ENCODE peak calls at places on chromosomes 1 and 21, in ten cellular contexts. M, V, P, L, A, R, H, Q, E and W are unnamed samples.
A peak's percentile ranks its signal among the peaks of the same experiment; 100 is the strongest.

GRCh38 chr1:204153667-204154066 is 1.8 kb upstream of the ETNK2 start:
- DNase-seq in M (no peak), V (no peak), P (no peak), L (no peak), A (no peak), R (no peak), H (no peak), Q (no peak), E (no peak), W (no peak)

GRCh38 chr1:234543442-234544093 is 64.6 kb upstream of the TARBP1 start:
- DNase-seq in M (peak; percentile 53), V (peak; percentile 67), P (no peak), L (no peak), A (no peak), R (no peak), H (no peak), Q (no peak), E (no peak), W (no peak)

GRCh38 chr1:174060090-174060489 is 37.9 kb upstream of the RC3H1 start:
- DNase-seq in M (no peak), V (no peak), P (no peak), L (no peak), A (no peak), R (no peak), H (no peak), Q (no peak), E (no peak), W (no peak)

GRCh38 chr1:101242331-101243050 is 5.7 kb downstream of the S1PR1 start:
- DNase-seq in M (no peak), V (no peak), P (no peak), L (no peak), A (no peak), R (peak; percentile 88), H (no peak), Q (no peak), E (no peak), W (no peak)

GRCh38 chr21:45203983-45204382 is 83.7 kb downstream of the POFUT2 start:
- DNase-seq in M (no peak), V (no peak), P (no peak), L (no peak), A (no peak), R (no peak), H (no peak), Q (no peak), E (no peak), W (no peak)

GRCh38 chr1:230274254-230274653 is 151.9 kb downstream of the PGBD5 start:
- DNase-seq in M (no peak), V (no peak), P (no peak), L (no peak), A (no peak), R (no peak), H (no peak), Q (no peak), E (no peak), W (no peak)

GRCh38 chr1:206074839-206075238 is 21.9 kb downstream of the RHEX start:
- DNase-seq in M (no peak), V (no peak), P (no peak), L (no peak), A (no peak), R (no peak), H (no peak), Q (no peak), E (no peak), W (no peak)

GRCh38 chr1:109327285-109327684 is 20.5 kb upstream of the MYBPHL start:
- DNase-seq in M (no peak), V (no peak), P (no peak), L (no peak), A (no peak), R (peak; percentile 55), H (peak; percentile 17), Q (no peak), E (no peak), W (peak; percentile 28)

GRCh38 chr1:191495040-191495439 is 663.2 kb upstream of the RGS18 start:
- DNase-seq in M (no peak), V (no peak), P (no peak), L (no peak), A (no peak), R (no peak), H (no peak), Q (no peak), E (no peak), W (no peak)

GRCh38 chr1:234962340-234962989 is 166.2 kb downstream of the TOMM20 start:
- DNase-seq in M (no peak), V (peak; percentile 100), P (no peak), L (no peak), A (no peak), R (peak; percentile 98), H (peak; percentile 100), Q (no peak), E (peak; percentile 99), W (peak; percentile 100)

GRCh38 chr21:46448108-46448507 is 10.6 kb upstream of the DIP2A start:
- DNase-seq in M (no peak), V (no peak), P (no peak), L (no peak), A (no peak), R (no peak), H (no peak), Q (no peak), E (no peak), W (no peak)

GRCh38 chr1:184386271-184387068 is at the start of gene C1orf21:
- DNase-seq in M (peak; percentile 95), V (peak; percentile 92), P (peak; percentile 6), L (peak; percentile 93), A (peak; percentile 93), R (peak; percentile 88), H (peak; percentile 73), Q (peak; percentile 93), E (peak; percentile 86), W (peak; percentile 85)

GRCh38 chr1:36938807-36939206 is 95.5 kb downstream of the GRIK3 start:
- DNase-seq in M (no peak), V (no peak), P (no peak), L (no peak), A (no peak), R (no peak), H (no peak), Q (no peak), E (no peak), W (no peak)

GRCh38 chr21:42782723-42783247 is 96.6 kb downstream of the WDR4 start:
- DNase-seq in M (no peak), V (no peak), P (no peak), L (peak; percentile 24), A (no peak), R (no peak), H (no peak), Q (no peak), E (no peak), W (no peak)

GRCh38 chr1:6367381-6368007 is 26.1 kb downstream of the ACOT7 start:
- DNase-seq in M (no peak), V (no peak), P (no peak), L (no peak), A (no peak), R (no peak), H (peak; percentile 31), Q (no peak), E (no peak), W (peak; percentile 35)

GRCh38 chr1:68116643-68117235 is 66.3 kb upstream of the DIRAS3 start:
- DNase-seq in M (peak; percentile 64), V (peak; percentile 65), P (no peak), L (peak; percentile 63), A (peak; percentile 72), R (peak; percentile 75), H (peak; percentile 50), Q (peak; percentile 43), E (peak; percentile 62), W (peak; percentile 73)
- H3K4me3 ChIP-seq in M (no peak overlapping the region), V (no peak overlapping the region), P (no peak overlapping the region), L (no peak overlapping the region), A (no peak overlapping the region), R (no peak overlapping the region), H (no peak overlapping the region), Q (no peak overlapping the region), E (no peak overlapping the region), W (no peak overlapping the region)

DNA sequence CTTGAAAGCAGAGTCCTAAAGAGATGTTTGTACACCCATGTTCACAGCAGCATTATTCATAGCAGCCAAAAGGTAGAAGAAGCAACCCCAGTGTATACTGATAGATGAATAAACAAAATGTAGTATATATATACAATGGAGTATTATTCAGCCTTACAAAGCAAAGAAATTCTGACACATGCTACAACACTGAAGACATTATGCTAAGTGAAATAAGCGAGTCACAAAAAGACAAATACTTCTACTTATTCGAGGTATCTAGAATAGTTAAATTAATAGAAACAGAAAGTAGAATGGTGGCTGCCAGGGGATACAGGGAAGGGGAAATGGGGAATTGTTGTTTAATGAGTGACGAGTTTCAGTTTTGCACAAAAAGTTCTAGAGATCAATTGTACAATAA is 23.5 kb downstream of the COP1 start:
- DNase-seq in M (no peak), V (no peak), P (no peak), L (no peak), A (no peak), R (no peak), H (no peak), Q (no peak), E (no peak), W (peak; percentile 8)
- H3K4me3 ChIP-seq in M (no peak overlapping the region), V (no peak overlapping the region), P (no peak overlapping the region), L (no peak overlapping the region), A (no peak overlapping the region), R (no peak overlapping the region), H (no peak overlapping the region), Q (no peak overlapping the region), E (no peak overlapping the region), W (no peak overlapping the region)

DNA sequence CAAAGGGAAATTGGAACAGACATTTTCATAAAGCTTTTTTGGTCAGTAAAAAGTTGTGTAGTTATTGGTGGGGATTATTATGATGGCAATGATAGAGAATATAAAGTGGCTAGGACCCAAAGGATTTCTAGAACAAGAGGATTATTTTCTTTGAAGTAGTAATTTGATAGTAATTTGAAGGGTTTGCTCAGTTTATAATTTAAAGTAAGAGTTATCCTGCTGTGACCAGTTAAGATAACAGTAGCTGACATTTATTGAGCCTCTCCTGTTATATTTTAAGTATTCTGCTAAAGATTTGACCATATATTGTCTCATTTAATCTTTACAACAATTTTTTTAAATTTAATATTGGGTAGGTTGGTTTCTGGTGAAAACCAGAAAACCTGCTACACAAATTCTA is 14.7 kb downstream of the CAPZA1 start:
- DNase-seq in M (no peak), V (no peak), P (no peak), L (no peak), A (no peak), R (no peak), H (no peak), Q (no peak), E (no peak), W (no peak)
- H3K4me3 ChIP-seq in M (no peak overlapping the region), V (no peak overlapping the region), P (no peak overlapping the region), L (no peak overlapping the region), A (no peak overlapping the region), R (no peak overlapping the region), H (no peak overlapping the region), Q (no peak overlapping the region), E (no peak overlapping the region), W (no peak overlapping the region)

DNA sequence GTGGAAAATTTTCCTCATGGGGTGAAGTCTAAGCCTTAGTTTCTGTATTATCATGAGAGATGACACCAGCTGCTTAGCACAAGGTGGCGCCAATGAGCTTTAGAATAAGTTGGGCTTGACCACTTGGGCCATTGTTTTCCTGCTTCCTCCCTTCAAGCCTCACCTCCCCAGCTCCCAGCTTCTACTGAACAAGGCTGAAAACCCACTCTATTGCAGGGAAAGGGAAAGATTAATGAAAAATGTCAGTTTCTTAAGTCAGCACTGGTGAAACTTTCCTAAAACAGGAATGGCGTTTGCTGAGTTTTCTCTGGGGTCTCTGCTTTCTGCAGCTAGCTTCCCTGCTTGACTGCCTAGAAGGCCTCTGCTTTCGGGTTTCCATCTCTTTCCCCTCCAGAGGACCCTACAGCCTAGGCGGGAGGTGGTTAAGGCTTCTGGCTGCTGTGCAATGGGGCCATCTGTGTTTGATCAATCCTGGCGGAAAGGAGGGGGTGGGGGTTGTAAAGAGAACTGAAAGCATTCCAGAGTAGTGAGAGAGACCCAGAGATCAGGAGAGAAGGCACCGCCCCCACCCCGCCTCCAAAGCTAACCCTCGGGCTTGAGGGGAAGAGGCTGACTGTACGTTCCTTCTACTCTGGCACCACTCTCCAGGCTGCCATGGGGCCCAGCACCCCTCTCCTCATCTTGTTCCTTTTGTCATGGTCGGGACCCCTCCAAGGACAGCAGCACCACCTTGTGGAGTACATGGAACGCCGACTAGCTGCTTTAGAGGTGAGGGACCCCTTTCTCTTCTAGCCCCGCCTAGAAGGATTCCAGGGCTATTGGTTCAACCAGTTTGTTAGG is at the start of gene OLFML3:
- DNase-seq in M (peak; percentile 93), V (peak; percentile 99), P (no peak), L (peak; percentile 95), A (peak; percentile 98), R (peak; percentile 96), H (peak; percentile 98), Q (peak; percentile 81), E (peak; percentile 95), W (peak; percentile 93)
- H3K4me3 ChIP-seq in M (no peak within 1 kb of the TSS), V (peak within 1 kb of the TSS; percentile 49), P (peak within 1 kb of the TSS; percentile 40), L (peak within 1 kb of the TSS; percentile 22), A (peak within 1 kb of the TSS; percentile 23), R (peak within 1 kb of the TSS; percentile 57), H (peak within 1 kb of the TSS; percentile 48), Q (peak within 1 kb of the TSS; percentile 9), E (peak within 1 kb of the TSS; percentile 27), W (peak within 1 kb of the TSS; percentile 63)